ENCODE peak calls at places on chromosomes 5 and 9, in six cellular contexts. J is MM.1S, E is GM23248, U is osteoblast, C is fibroblast of lung, W is sigmoid colon. T is an unnamed sample. For H3K27me3 and H3K4me1, the result is how much of the 10 kb centered on the place peaks cover.

GRCh38 chr5:14239404-14239803 is 96.3 kb downstream of the TRIO start:
- DNase-seq in J (no peak), E (no peak), U (no peak), C (no peak), W (no peak), T (no peak)

GRCh38 chr9:80811003-80811402 is 878.3 kb downstream of the TLE1 start:
- DNase-seq in J (no peak), E (no peak), U (peak), C (peak), W (no peak), T (no peak)

GRCh38 chr9:121055642-121056143 is 5.6 kb upstream of the C5 start:
- DNase-seq in J (peak), E (peak), U (peak), C (no peak), W (no peak), T (peak)

GRCh38 chr5:53508125-53508524 is 27.7 kb downstream of the FST start:
- DNase-seq in J (no peak), E (peak), U (no peak), C (peak), W (no peak), T (no peak)

GRCh38 chr5:133415906-133416305 is 196.4 kb downstream of the FSTL4 start:
- DNase-seq in J (no peak), E (no peak), U (no peak), C (no peak), W (no peak), T (no peak)

GRCh38 chr5:132260714-132261615 is 3.5 kb downstream of the PDLIM4 start:
- DNase-seq in J (no peak), E (peak), U (peak), C (peak), W (peak), T (no peak)

GRCh38 chr5:4737868-4738267 is 402.3 kb upstream of the ADAMTS16 start:
- DNase-seq in J (no peak), E (no peak), U (no peak), C (no peak), W (no peak), T (no peak)

GRCh38 chr5:151288180-151288579 is 15.4 kb downstream of the SLC36A3 start:
- DNase-seq in J (no peak), E (no peak), U (no peak), C (no peak), W (no peak), T (peak)

GRCh38 chr5:179368016-179368805 is 22.9 kb upstream of the ADAMTS2 start:
- DNase-seq in J (no peak), E (no peak), U (peak), C (no peak), W (peak), T (no peak)

GRCh38 chr5:5605170-5605764 is 182.8 kb downstream of the ICE1 start:
- DNase-seq in J (no peak), E (no peak), U (no peak), C (no peak), W (no peak), T (no peak)

GRCh38 chr9:37656936-37657335 is 6.2 kb downstream of the FRMPD1 start:
- DNase-seq in J (no peak), E (no peak), U (no peak), C (no peak), W (no peak), T (no peak)

GRCh38 chr9:119968837-119969707 is 599.8 kb upstream of the BRINP1 start:
- DNase-seq in J (peak), E (peak), U (peak), C (peak), W (peak), T (peak)

GRCh38 chr5:69416180-69416579 is 1.3 kb downstream of the MARVELD2 start:
- DNase-seq in J (no peak), E (no peak), U (no peak), C (no peak), W (no peak), T (peak)

GRCh38 chr9:88583901-88584596 is 49.1 kb downstream of the NXNL2 start:
- DNase-seq in J (no peak), E (peak), U (peak), C (peak), W (no peak), T (peak)

GRCh38 chr5:160219411-160219810 is 9.9 kb upstream of the FABP6 start:
- DNase-seq in J (no peak), E (no peak), U (no peak), C (no peak), W (no peak), T (no peak)

GRCh38 chr5:16740046-16740445 is 123.2 kb upstream of the RETREG1 start:
- DNase-seq in J (no peak), E (no peak), U (no peak), C (no peak), W (no peak), T (no peak)

GRCh38 chr5:135174315-135175096 is 140.5 kb upstream of the PITX1 start:
- DNase-seq in J (no peak), E (no peak), U (no peak), C (no peak), W (no peak), T (no peak)

GRCh38 chr5:142697846-142698245 is 12.0 kb upstream of the FGF1 start:
- DNase-seq in J (no peak), E (peak), U (peak), C (peak), W (peak), T (no peak)

GRCh38 chr9:105116047-105116868 is 128.2 kb upstream of the SLC44A1 start:
- DNase-seq in J (no peak), E (no peak), U (no peak), C (no peak), W (no peak), T (peak)

GRCh38 chr5:3394877-3395599 is 200.6 kb upstream of the IRX1 start:
- DNase-seq in J (peak), E (no peak), U (peak), C (no peak), W (no peak), T (no peak)

GRCh38 chr5:58235279-58235678 is 224.6 kb downstream of the PLK2 start:
- DNase-seq in J (no peak), E (peak), U (no peak), C (no peak), W (no peak), T (no peak)

GRCh38 chr5:154755361-154756202 is at the start of gene LARP1:
- DNase-seq in J (peak), E (peak), U (peak), C (no peak), W (peak), T (peak)

GRCh38 chr5:149528661-149529060 is 22.6 kb downstream of the CSNK1A1 start:
- DNase-seq in J (no peak), E (no peak), U (peak), C (no peak), W (no peak), T (no peak)

GRCh38 chr5:141496038-141496437 is 7.2 kb downstream of the PCDHGC5 start:
- DNase-seq in J (no peak), E (no peak), U (no peak), C (peak), W (peak), T (no peak)

GRCh38 chr9:127033059-127033458 is 89.4 kb downstream of the ANGPTL2 start:
- DNase-seq in J (no peak), E (no peak), U (no peak), C (no peak), W (no peak), T (peak)

GRCh38 chr9:35903049-35903448 is 3.0 kb upstream of the HRCT1 start:
- DNase-seq in J (peak), E (peak), U (peak), C (peak), W (no peak), T (peak)

GRCh38 chr5:157167219-157167621 is 1.2 kb upstream of the GARIN3 start:
- DNase-seq in J (peak), E (peak), U (peak), C (peak), W (no peak), T (no peak)

GRCh38 chr5:172841-173251 is 18.4 kb upstream of the LRRC14B start:
- DNase-seq in J (no peak), E (no peak), U (peak), C (no peak), W (no peak), T (no peak)

GRCh38 chr9:132078369-132079356 is 1.0 kb downstream of the MED27 start:
- DNase-seq in J (no peak), E (peak), U (peak), C (peak), W (peak), T (peak)

GRCh38 chr5:75192804-75193203 is 43.9 kb downstream of the ANKRD31 start:
- DNase-seq in J (no peak), E (no peak), U (no peak), C (no peak), W (no peak), T (no peak)

GRCh38 chr5:141478321-141478945 is 2.7 kb downstream of the PCDHGC3 start:
- DNase-seq in J (no peak), E (peak), U (peak), C (peak), W (no peak), T (peak)

GRCh38 chr9:77455312-77455927 is 192.7 kb downstream of the GNA14 start:
- DNase-seq in J (peak), E (peak), U (no peak), C (no peak), W (no peak), T (peak)

GRCh38 chr5:59036274-59036961 is 453.5 kb downstream of the RAB3C start:
- DNase-seq in J (no peak), E (peak), U (peak), C (peak), W (peak), T (peak)

GRCh38 chr9:89701221-89701798 is 96.5 kb downstream of the GADD45G start:
- DNase-seq in J (no peak), E (no peak), U (no peak), C (no peak), W (no peak), T (no peak)

GRCh38 chr5:151223447-151224264 is at the start of gene CCDC69:
- DNase-seq in J (peak), E (peak), U (peak), C (peak), W (peak), T (peak)

GRCh38 chr9:106467113-106467846 is 395.7 kb upstream of the ZNF462 start:
- DNase-seq in J (no peak), E (no peak), U (no peak), C (no peak), W (no peak), T (no peak)

GRCh38 chr5:52269395-52269794 is 518.3 kb upstream of the ITGA1 start:
- DNase-seq in J (no peak), E (no peak), U (no peak), C (no peak), W (no peak), T (peak)

GRCh38 chr9:33263131-33263935 is 1.2 kb downstream of the BAG1 start:
- DNase-seq in J (peak), E (peak), U (peak), C (peak), W (no peak), T (peak)

DNA sequence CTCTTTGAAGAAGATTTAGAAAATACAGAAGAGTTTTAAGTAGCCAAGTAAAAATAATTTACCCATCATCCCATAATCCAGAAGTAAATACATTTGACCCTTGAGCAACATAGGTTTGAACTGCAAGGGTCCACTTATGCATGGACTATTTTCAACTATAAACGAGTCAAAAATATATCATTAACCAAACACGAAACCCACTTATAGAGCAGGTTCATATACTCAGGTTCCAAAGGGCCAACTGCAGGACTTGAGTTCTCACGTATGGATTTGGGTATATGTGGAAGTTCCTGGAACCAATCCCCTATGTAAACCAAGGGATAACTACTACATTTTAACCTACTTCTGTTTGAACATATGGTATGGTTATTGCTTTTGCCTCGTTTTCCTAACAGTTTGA is 5.8 kb downstream of the ABITRAM start:
- DNase-seq in J (no peak), E (no peak), U (no peak), C (no peak), W (no peak), T (no peak)
- H3K27me3 ChIP-seq in J (under half), E (under half), U (under half), C (under half), W (under half), T (under half)

DNA sequence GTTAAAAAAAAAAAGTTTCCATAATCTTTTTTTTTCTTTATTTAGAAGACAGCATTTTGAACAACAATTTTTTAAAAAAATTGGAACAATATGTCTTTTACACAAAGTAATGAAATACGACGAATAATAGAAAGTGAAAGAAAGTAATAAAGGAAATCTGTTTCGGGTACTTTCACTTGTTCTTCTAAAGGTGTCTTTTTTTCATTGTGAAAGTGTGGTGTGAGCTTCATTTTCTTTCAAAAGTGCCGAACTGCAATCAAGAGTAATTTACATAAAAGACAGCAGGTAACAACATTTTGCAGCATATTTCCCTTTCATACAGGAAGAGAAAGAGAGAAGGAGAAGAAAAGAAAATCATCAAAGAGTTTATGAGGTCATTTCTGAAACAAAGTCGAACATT is 159.7 kb upstream of the CDH12 start:
- DNase-seq in J (peak), E (no peak), U (no peak), C (no peak), W (no peak), T (peak)
- H3K4me1 ChIP-seq in J (under half), E (under half), U (under half), C (under half), W (under half), T (under half)

GRCh38 chr5:173243215-173243614 is 8.2 kb upstream of the NKX2-5 start:
- DNase-seq in J (no peak), E (no peak), U (peak), C (no peak), W (no peak), T (no peak)
- H3K27me3 ChIP-seq in J (under half), E (half or more), U (half or more), C (half or more), W (half or more), T (under half)

GRCh38 chr9:14306672-14307646 is 7.0 kb downstream of the NFIB start:
- DNase-seq in J (no peak), E (no peak), U (no peak), C (peak), W (no peak), T (peak)
- H3K4me1 ChIP-seq in J (under half), E (under half), U (under half), C (under half), W (under half), T (under half)

GRCh38 chr5:123087173-123088030 is 1.6 kb upstream of the PRDM6 start:
- DNase-seq in J (no peak), E (no peak), U (peak), C (no peak), W (no peak), T (no peak)
- H3K27me3 ChIP-seq in J (under half), E (under half), U (under half), C (under half), W (under half), T (under half)

GRCh38 chr9:133959171-133959570 is 33.0 kb downstream of the VAV2 start:
- DNase-seq in J (no peak), E (no peak), U (no peak), C (no peak), W (no peak), T (no peak)

GRCh38 chr9:133956520-133957076 is 35.5 kb downstream of the VAV2 start:
- DNase-seq in J (no peak), E (peak), U (peak), C (peak), W (no peak), T (no peak)

GRCh38 chr9:133955821-133956411 is 36.2 kb downstream of the VAV2 start:
- DNase-seq in J (no peak), E (peak), U (peak), C (peak), W (no peak), T (no peak)

GRCh38 chr9:133958756-133959155 is 33.4 kb downstream of the VAV2 start:
- DNase-seq in J (no peak), E (no peak), U (no peak), C (no peak), W (no peak), T (no peak)

GRCh38 chr9:133957328-133957727 is 34.8 kb downstream of the VAV2 start:
- DNase-seq in J (no peak), E (no peak), U (no peak), C (no peak), W (no peak), T (no peak)
- H3K4me1 ChIP-seq in J (under half), E (under half), U (under half), C (under half), W (under half), T (under half)

GRCh38 chr5:55763736-55764420 is 26.0 kb downstream of the DDX4 start:
- DNase-seq in J (peak), E (no peak), U (no peak), C (no peak), W (no peak), T (peak)

GRCh38 chr5:55758231-55758630 is 20.4 kb downstream of the DDX4 start:
- DNase-seq in J (no peak), E (no peak), U (no peak), C (no peak), W (no peak), T (no peak)

DNA sequence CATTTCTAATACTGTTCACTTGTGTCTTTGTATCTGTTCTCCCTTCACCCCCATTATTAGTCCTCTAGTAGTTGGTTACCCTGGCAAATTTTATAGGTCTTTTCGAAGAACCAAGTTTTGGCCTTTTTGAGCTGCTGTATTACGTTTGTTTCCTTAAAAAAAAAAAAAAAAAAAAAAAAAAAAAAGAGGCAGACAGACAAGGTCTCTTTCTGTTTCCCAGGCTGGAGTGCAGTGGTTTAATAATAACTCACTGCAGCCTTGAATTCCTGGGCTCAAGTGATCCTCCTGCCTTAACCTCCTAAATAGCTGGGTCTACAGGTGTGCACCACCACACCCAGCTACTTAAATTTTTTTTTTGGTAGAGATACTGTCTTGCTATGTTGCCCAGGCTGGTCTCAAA is 20.9 kb downstream of the DDX4 start:
- DNase-seq in J (no peak), E (no peak), U (no peak), C (no peak), W (no peak), T (no peak)
- H3K27me3 ChIP-seq in J (under half), E (under half), U (under half), C (under half), W (under half), T (under half)

GRCh38 chr9:75150512-75150911 is 62.2 kb downstream of the OSTF1 start:
- DNase-seq in J (no peak), E (no peak), U (no peak), C (no peak), W (no peak), T (no peak)

GRCh38 chr9:75148551-75148950 is 60.2 kb downstream of the OSTF1 start:
- DNase-seq in J (peak), E (peak), U (peak), C (peak), W (no peak), T (no peak)

GRCh38 chr9:75147638-75148037 is 59.3 kb downstream of the OSTF1 start:
- DNase-seq in J (peak), E (peak), U (no peak), C (peak), W (no peak), T (peak)

GRCh38 chr9:75152416-75152815 is 64.1 kb downstream of the OSTF1 start:
- DNase-seq in J (peak), E (no peak), U (no peak), C (no peak), W (no peak), T (no peak)

DNA sequence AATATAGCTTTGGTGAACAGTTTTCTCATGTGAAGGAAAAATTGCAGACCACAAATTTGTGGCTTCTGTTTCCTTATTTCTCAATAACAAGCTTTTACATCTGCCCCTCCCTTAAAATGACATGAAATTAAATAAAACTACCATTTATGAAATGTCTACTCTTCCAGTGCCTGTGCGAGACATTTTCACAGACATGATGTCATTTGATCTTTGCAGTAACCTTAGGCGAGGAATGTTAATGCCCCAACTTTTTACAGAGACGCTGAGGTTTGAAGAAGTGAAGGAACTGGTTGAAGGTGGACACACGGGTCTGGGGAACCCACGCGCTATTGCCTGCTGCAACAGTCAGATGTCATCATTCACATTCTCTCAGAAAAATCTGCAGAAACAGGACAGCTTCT is 61.5 kb downstream of the OSTF1 start:
- DNase-seq in J (no peak), E (no peak), U (no peak), C (no peak), W (no peak), T (no peak)
- H3K4me1 ChIP-seq in J (under half), E (under half), U (under half), C (under half), W (under half), T (under half)

GRCh38 chr5:80573062-80573461 is 3.0 kb upstream of the ANKRD34B start:
- DNase-seq in J (no peak), E (no peak), U (no peak), C (no peak), W (no peak), T (no peak)
- H3K27me3 ChIP-seq in J (under half), E (under half), U (half or more), C (under half), W (half or more), T (under half)

T was measured in small intestine.